ENCODE peak calls at places on chromosomes 4 and X, in six cellular contexts. P is putamen; O is HFF-Myc; M is fibroblast of the conjunctiva; X is CD4-positive, alpha-beta memory T cell; U is amniotic stem cell. Z is an unnamed sample.
A peak's percentile ranks its signal among the peaks of the same experiment; 100 is the strongest.

GRCh38 chr4:58658701-58659100 is 1548.5 kb upstream of the IGFBP7 start:
- DNase-seq in P (peak; percentile 7), O (no peak), M (no peak), X (no peak), U (no peak), Z (no peak)

GRCh38 chrX:118049713-118050112 is 66.9 kb downstream of the KLHL13 start:
- DNase-seq in P (no peak), O (no peak), M (no peak), X (no peak), U (no peak), Z (no peak)

GRCh38 chrX:115894087-115894486 is 276.5 kb upstream of the AGTR2 start:
- DNase-seq in P (peak; percentile 40), O (no peak), M (peak; percentile 33), X (peak; percentile 20), U (no peak), Z (no peak)

GRCh38 chr4:56863441-56864129 is 42.1 kb upstream of the SPINK2 start:
- DNase-seq in P (no peak), O (no peak), M (no peak), X (no peak), U (no peak), Z (no peak)

GRCh38 chrX:154409222-154409871 is at the start of gene DNASE1L1:
- DNase-seq in P (no peak), O (no peak), M (peak; percentile 71), X (no peak), U (peak; percentile 57), Z (peak; percentile 62)

GRCh38 chr4:184061582-184061981 is 156.1 kb downstream of the ENPP6 start:
- DNase-seq in P (no peak), O (no peak), M (no peak), X (no peak), U (no peak), Z (no peak)

GRCh38 chrX:74343970-74344622 is 40.1 kb downstream of the ZCCHC13 start:
- DNase-seq in P (peak; percentile 50), O (peak; percentile 75), M (peak; percentile 92), X (peak; percentile 52), U (peak; percentile 61), Z (peak; percentile 86)

GRCh38 chr4:90904018-90904417 is 776.8 kb downstream of the CCSER1 start:
- DNase-seq in P (no peak), O (no peak), M (no peak), X (no peak), U (no peak), Z (no peak)

GRCh38 chr4:168766537-168767316 is 243.3 kb downstream of the CBR4 start:
- DNase-seq in P (no peak), O (no peak), M (no peak), X (no peak), U (no peak), Z (no peak)

GRCh38 chr4:41792166-41792565 is 43.6 kb upstream of the PHOX2B start:
- DNase-seq in P (no peak), O (no peak), M (no peak), X (no peak), U (no peak), Z (no peak)

GRCh38 chr4:154687840-154688239 is 56.0 kb upstream of the LRAT start:
- DNase-seq in P (no peak), O (no peak), M (no peak), X (no peak), U (no peak), Z (no peak)

GRCh38 chr4:22962186-22962786 is 269.5 kb downstream of the GBA3 start:
- DNase-seq in P (no peak), O (no peak), M (no peak), X (no peak), U (no peak), Z (peak; percentile 36)

GRCh38 chr4:8292388-8293107 is 23.0 kb downstream of the HTRA3 start:
- DNase-seq in P (no peak), O (no peak), M (no peak), X (no peak), U (no peak), Z (no peak)

GRCh38 chr4:2828758-2829181 is 14.9 kb upstream of the ADD1 start:
- DNase-seq in P (no peak), O (no peak), M (no peak), X (no peak), U (no peak), Z (no peak)

GRCh38 chrX:30039768-30040167 is 175.6 kb upstream of the MAGEB2 start:
- DNase-seq in P (no peak), O (no peak), M (no peak), X (no peak), U (no peak), Z (no peak)

GRCh38 chr4:142596121-142596520 is 250.0 kb downstream of the INPP4B start:
- DNase-seq in P (no peak), O (no peak), M (no peak), X (no peak), U (no peak), Z (no peak)

GRCh38 chr4:120830204-120830603 is 92.3 kb downstream of the PRDM5 start:
- DNase-seq in P (no peak), O (peak; percentile 41), M (peak; percentile 32), X (no peak), U (no peak), Z (no peak)

GRCh38 chr4:168848977-168849687 is 160.9 kb downstream of the CBR4 start:
- DNase-seq in P (no peak), O (no peak), M (no peak), X (no peak), U (no peak), Z (no peak)

GRCh38 chr4:91284480-91284879 is 1019.3 kb upstream of the GRID2 start:
- DNase-seq in P (no peak), O (no peak), M (no peak), X (no peak), U (no peak), Z (no peak)

GRCh38 chr4:154164931-154165839 is 326.4 kb downstream of the DCHS2 start:
- DNase-seq in P (no peak), O (peak; percentile 72), M (peak; percentile 47), X (no peak), U (peak; percentile 90), Z (peak; percentile 93)

GRCh38 chr4:169225058-169225751 is 45.6 kb downstream of the SH3RF1 start:
- DNase-seq in P (peak; percentile 48), O (peak; percentile 88), M (peak; percentile 87), X (no peak), U (peak; percentile 71), Z (peak; percentile 63)

GRCh38 chrX:41265615-41266014 is 68.3 kb upstream of the DDX3X start:
- DNase-seq in P (peak; percentile 5), O (no peak), M (no peak), X (peak; percentile 45), U (no peak), Z (peak; percentile 51)